ENCODE peak calls at places on chromosomes 1 and 21, in five cellular contexts. N, L, I, F and Z are unnamed samples.

GRCh38 chr1:117388328-117388727 is 21.1 kb downstream of the MAN1A2 start:
- DNase-seq in I (no peak), F (no peak), N (no peak), L (no peak), Z (no peak)

GRCh38 chr1:17400725-17401341 is 28.8 kb downstream of the PADI6 start:
- DNase-seq in F (no peak), I (no peak), N (no peak), L (no peak), Z (no peak)

GRCh38 chr1:41891403-41891896 is 27.3 kb downstream of the HIVEP3 start:
- DNase-seq in L (peak; percentile 70), N (peak; percentile 44), F (peak; percentile 66), I (no peak), Z (no peak)

GRCh38 chr1:229094476-229095311 is 176.2 kb upstream of the RAB4A start:
- DNase-seq in N (no peak), F (no peak), I (no peak), L (no peak), Z (no peak)

GRCh38 chr1:112083487-112083886 is 94.0 kb upstream of the KCND3 start:
- DNase-seq in F (no peak), N (peak; percentile 74), L (peak; percentile 1), I (no peak), Z (no peak)

GRCh38 chr1:214767221-214767620 is 164.2 kb downstream of the CENPF start:
- DNase-seq in N (no peak), F (no peak), I (no peak), L (no peak), Z (no peak)

GRCh38 chr1:204947338-204947737 is 76.7 kb downstream of the NFASC start:
- DNase-seq in N (no peak), F (no peak), L (no peak), I (no peak), Z (no peak)

GRCh38 chr1:243849089-243850012 is 692 bp downstream of the AKT3 start:
- DNase-seq in L (peak; percentile 58), I (peak; percentile 68), N (peak; percentile 78), F (peak; percentile 66), Z (peak; percentile 45)

GRCh38 chr1:6172549-6172948 is 7.6 kb downstream of the CHD5 start:
- DNase-seq in N (no peak), L (no peak), I (no peak), F (no peak), Z (peak; percentile 30)

GRCh38 chr1:109787845-109788605 is 24.3 kb upstream of the EPS8L3 start:
- DNase-seq in L (no peak), N (no peak), F (peak; percentile 38), I (no peak), Z (peak; percentile 32)

GRCh38 chr1:205043866-205044265 is 854 bp downstream of the CNTN2 start:
- DNase-seq in F (no peak), N (peak; percentile 55), L (no peak), I (no peak), Z (no peak)

GRCh38 chr21:34890724-34891609 is 158.1 kb downstream of the RUNX1 start:
- DNase-seq in I (peak; percentile 21), L (peak; percentile 61), F (peak; percentile 63), N (peak; percentile 75), Z (no peak)

GRCh38 chr1:154808909-154809262 is 61.2 kb downstream of the KCNN3 start:
- DNase-seq in N (no peak), F (no peak), I (peak; percentile 35), L (no peak), Z (no peak)

GRCh38 chr1:30378991-30379581 is 344.3 kb downstream of the MATN1 start:
- DNase-seq in F (no peak), N (no peak), I (no peak), L (peak; percentile 56), Z (no peak)

GRCh38 chr1:68478662-68479061 is 18.2 kb downstream of the DEPDC1 start:
- DNase-seq in I (no peak), L (no peak), F (no peak), N (peak; percentile 50), Z (no peak)

GRCh38 chr1:108089482-108089881 is 110.7 kb downstream of the SLC25A24 start:
- DNase-seq in I (peak; percentile 9), N (no peak), L (peak; percentile 6), F (no peak), Z (no peak)

GRCh38 chr1:100835866-100836842 is 58.5 kb downstream of the EXTL2 start:
- DNase-seq in I (no peak), N (no peak), L (no peak), F (no peak), Z (no peak)

GRCh38 chr1:155105604-155106011 is 22.1 kb upstream of the EFNA1 start:
- DNase-seq in I (no peak), F (no peak), N (no peak), L (no peak), Z (no peak)

GRCh38 chr21:39611547-39612190 is 1.1 kb upstream of the B3GALT5 start:
- DNase-seq in N (peak; percentile 27), F (no peak), L (no peak), I (no peak), Z (no peak)

GRCh38 chr1:210797422-210797821 is 336.5 kb downstream of the KCNH1 start:
- DNase-seq in F (no peak), L (no peak), N (no peak), I (no peak), Z (no peak)

GRCh38 chr1:210342986-210343780 is 14.5 kb downstream of the HHAT start:
- DNase-seq in L (no peak), F (no peak), I (no peak), N (no peak), Z (no peak)

GRCh38 chr1:183551924-183552323 is 38.3 kb downstream of the NCF2 start:
- DNase-seq in I (no peak), F (no peak), L (no peak), N (no peak), Z (no peak)

GRCh38 chr1:9152535-9152934 is 23.6 kb upstream of the GPR157 start:
- DNase-seq in N (no peak), I (no peak), L (peak; percentile 52), F (no peak), Z (no peak)

GRCh38 chr1:21338568-21339401 is 48.5 kb upstream of the ECE1 start:
- DNase-seq in L (peak; percentile 97), N (no peak), F (peak; percentile 84), I (peak; percentile 64), Z (no peak)

GRCh38 chr1:40384413-40384762 is 10.9 kb downstream of the SMAP2 start:
- DNase-seq in N (peak; percentile 9), I (no peak), L (no peak), F (no peak), Z (no peak)

GRCh38 chr1:181101581-181102226 is 13.2 kb downstream of the IER5 start:
- DNase-seq in F (no peak), L (peak; percentile 63), I (no peak), N (peak; percentile 93), Z (no peak)

GRCh38 chr1:40258445-40258769 is 371 bp downstream of the ZMPSTE24 start:
- DNase-seq in N (peak; percentile 49), I (no peak), F (no peak), L (peak; percentile 25), Z (no peak)

GRCh38 chr1:159920202-159920601 is 5.1 kb downstream of the TAGLN2 start:
- DNase-seq in L (no peak), I (no peak), F (no peak), N (no peak), Z (no peak)

GRCh38 chr1:164753521-164754077 is 194.6 kb downstream of the PBX1 start:
- DNase-seq in L (no peak), F (no peak), N (no peak), I (no peak), Z (no peak)

GRCh38 chr1:187244623-187245022 is 415.9 kb downstream of the PLA2G4A start:
- DNase-seq in L (no peak), N (peak; percentile 17), I (no peak), F (no peak), Z (no peak)

GRCh38 chr1:219788700-219789099 is 139.7 kb downstream of the SLC30A10 start:
- DNase-seq in L (no peak), N (no peak), I (no peak), F (no peak), Z (no peak)

GRCh38 chr1:160256396-160257046 is 5.8 kb downstream of the DCAF8 start:
- DNase-seq in N (no peak), I (no peak), L (peak; percentile 83), F (no peak), Z (no peak)

DNA sequence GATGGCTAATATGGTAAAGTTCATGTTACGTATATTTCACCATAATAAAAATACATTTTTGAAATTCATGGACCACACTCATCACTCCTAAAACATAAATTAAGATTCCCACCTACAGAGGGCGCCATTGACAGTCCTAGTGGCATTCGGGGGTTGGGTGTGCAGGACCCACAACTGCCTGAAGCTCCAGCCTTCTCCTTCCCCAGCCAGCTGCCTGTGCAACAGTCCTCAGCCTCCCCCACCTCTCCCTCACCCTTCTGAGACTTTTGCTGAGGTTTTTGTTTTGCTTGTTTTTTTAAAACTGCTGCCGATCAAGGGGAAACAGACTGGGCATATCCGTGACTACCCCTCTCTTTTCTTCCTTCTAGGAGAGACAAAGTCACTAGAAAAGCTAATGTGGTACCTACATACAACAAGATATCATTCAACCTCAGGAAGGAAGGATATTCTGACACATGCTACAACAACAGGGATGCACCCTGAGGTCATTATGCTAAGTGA is 9.3 kb upstream of the EVA1C start:
- DNase-seq in N (peak; percentile 92), L (peak; percentile 82), I (peak; percentile 74), F (no peak), Z (no peak)
- TF ChIP-seq CTCF in N (peak; percentile 87), L (peak; percentile 68), I (peak; percentile 72), F (peak; percentile 59), Z (peak; percentile 61)

DNA sequence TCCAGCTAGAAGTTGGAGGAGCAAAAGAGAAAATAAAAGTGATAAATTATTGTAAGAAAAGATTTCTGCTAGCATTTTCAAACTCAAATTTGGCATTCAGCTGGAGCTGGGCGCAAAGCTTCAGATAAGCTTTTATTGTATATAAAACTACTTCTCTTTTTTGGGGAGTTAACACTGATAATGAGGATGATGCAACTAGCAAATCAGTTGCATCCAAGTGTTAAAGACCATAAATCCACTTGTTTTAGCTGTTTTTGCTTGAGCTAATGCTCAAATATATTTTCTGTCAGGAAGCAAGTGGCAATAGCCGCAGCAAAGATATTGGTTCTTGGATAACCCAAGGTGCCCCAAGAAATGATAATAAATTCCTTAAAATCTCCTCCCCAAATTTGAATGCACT is 127.0 kb upstream of the PKN2 start:
- DNase-seq in L (no peak), F (no peak), I (no peak), N (no peak), Z (no peak)
- TF ChIP-seq CTCF in L (no peak), F (no peak), I (no peak), N (no peak), Z (no peak)

DNA sequence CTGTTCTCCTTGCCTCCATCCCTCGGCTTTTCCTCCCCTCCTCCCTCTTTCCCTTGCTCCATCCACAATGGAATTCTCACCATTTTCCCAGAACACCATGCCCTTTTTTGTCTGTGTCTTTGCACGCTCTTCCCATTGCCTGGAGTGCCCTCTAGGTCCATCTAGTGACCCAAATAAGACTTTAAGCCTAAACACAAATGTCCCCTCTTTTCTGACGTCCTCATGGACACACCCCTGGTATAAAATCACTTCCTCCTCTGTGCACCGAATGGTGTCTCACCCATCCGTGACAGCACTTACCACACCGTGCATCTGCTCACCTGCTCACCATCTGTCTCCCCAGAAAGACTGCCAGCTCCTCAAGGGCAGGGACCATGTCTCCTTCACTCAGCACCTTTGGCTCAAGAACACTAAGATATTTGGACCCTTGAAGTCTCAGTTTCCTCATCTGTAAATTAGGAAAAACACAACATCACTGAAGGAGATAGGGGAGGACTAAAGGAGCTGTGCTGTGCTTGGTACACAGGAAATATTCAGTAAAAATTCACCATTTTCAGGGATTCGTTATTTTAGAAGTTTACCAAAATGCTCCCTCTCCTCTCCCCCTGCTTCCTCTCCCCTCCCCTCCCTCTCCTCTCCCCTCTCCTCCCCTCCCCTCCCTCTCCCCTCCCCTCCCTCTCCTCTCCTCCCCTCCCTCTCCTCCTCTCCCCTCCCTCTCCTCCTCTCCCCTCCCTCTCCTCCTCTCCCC is 23.7 kb upstream of the CPT2 start:
- DNase-seq in L (peak; percentile 70), I (no peak), N (peak; percentile 39), F (no peak), Z (no peak)
- TF ChIP-seq CTCF in L (peak; percentile 41), I (peak; percentile 37), N (peak; percentile 51), F (no peak), Z (no peak)

GRCh38 chr1:168653567-168653966 is 75.4 kb downstream of the DPT start:
- DNase-seq in L (no peak), N (no peak), F (no peak), I (no peak), Z (no peak)
- TF ChIP-seq CTCF in L (no peak), N (no peak), F (no peak), I (no peak), Z (no peak)